ENCODE peak calls at places on chromosome 1, in seven cellular contexts. D is choroid plexus epithelial cell, J is IMR-90, C is left lung, X is HL-60, Y is HFF-Myc, B is endothelial cell. E is an unnamed sample.

GRCh38 chr1:203320546-203321272 is 15.4 kb downstream of the BTG2 start:
- DNase-seq in D (peak; percentile 70), J (peak; percentile 63), C (no peak), X (peak; percentile 94), Y (no peak), B (peak; percentile 54), E (no peak)

GRCh38 chr1:182083851-182084486 is 22.5 kb upstream of the ZNF648 start:
- DNase-seq in D (no peak), J (no peak), C (no peak), X (no peak), Y (no peak), B (no peak), E (no peak)

GRCh38 chr1:1939296-1940122 is 20.4 kb upstream of the TMEM52 start:
- DNase-seq in D (no peak), J (no peak), C (peak; percentile 51), X (no peak), Y (no peak), B (no peak), E (no peak)

GRCh38 chr1:223702735-223703667 is 9.3 kb upstream of the CAPN2 start:
- DNase-seq in D (no peak), J (peak; percentile 80), C (no peak), X (no peak), Y (no peak), B (no peak), E (no peak)

GRCh38 chr1:29245261-29245660 is 8.9 kb downstream of the PTPRU start:
- DNase-seq in D (no peak), J (no peak), C (no peak), X (no peak), Y (no peak), B (no peak), E (no peak)

GRCh38 chr1:153959454-153959853 is 1.0 kb upstream of the CRTC2 start:
- DNase-seq in D (no peak), J (no peak), C (no peak), X (no peak), Y (no peak), B (no peak), E (no peak)

GRCh38 chr1:248858096-248858890 is 592 bp downstream of the ZNF692 start:
- DNase-seq in D (peak; percentile 63), J (peak; percentile 64), C (peak; percentile 92), X (no peak), Y (no peak), B (peak; percentile 75), E (peak; percentile 90)

GRCh38 chr1:192579319-192579738 is 3.8 kb downstream of the RGS1 start:
- DNase-seq in D (peak; percentile 50), J (peak; percentile 28), C (no peak), X (no peak), Y (no peak), B (no peak), E (no peak)

GRCh38 chr1:235910357-235911299 is 43.9 kb upstream of the LYST start:
- DNase-seq in D (peak; percentile 85), J (peak; percentile 97), C (no peak), X (no peak), Y (no peak), B (no peak), E (peak; percentile 88)

DNA sequence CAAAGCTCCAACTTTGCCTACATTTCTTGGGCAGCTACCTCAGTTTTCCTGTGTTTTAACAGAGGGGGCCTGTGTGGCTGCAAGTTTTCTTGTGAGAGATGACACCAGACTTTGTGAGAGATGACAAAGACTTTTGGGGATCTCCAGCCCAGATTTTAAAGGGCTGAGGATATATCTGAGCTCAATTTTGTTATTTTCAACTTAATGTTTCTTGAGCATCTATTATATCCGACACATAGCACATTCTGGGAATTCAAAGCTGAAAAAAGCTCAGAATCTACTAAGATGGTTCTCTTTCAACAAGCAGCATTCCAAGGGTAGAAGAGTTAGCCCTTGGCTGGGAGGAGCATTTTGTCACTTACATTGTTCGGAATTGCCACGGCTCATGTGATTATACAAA is 53.4 kb upstream of the PTGFRN start:
- DNase-seq in D (no peak), J (no peak), C (no peak), X (no peak), Y (no peak), B (no peak), E (no peak)
- TF ChIP-seq CTCF in D (no peak), J (no peak), C (no peak), X (no peak), Y (no peak), B (no peak), E (no peak)

GRCh38 chr1:24864409-24864808 is 65.7 kb downstream of the RUNX3 start:
- DNase-seq in D (no peak), J (no peak), C (no peak), X (no peak), Y (no peak), B (no peak), E (no peak)

GRCh38 chr1:24860841-24861240 is 69.2 kb downstream of the RUNX3 start:
- DNase-seq in D (no peak), J (no peak), C (peak; percentile 67), X (no peak), Y (no peak), B (no peak), E (no peak)

GRCh38 chr1:24859063-24860010 is 70.7 kb downstream of the RUNX3 start:
- DNase-seq in D (no peak), J (no peak), C (no peak), X (no peak), Y (no peak), B (no peak), E (no peak)

GRCh38 chr1:24862775-24863483 is 67.1 kb downstream of the RUNX3 start:
- DNase-seq in D (no peak), J (no peak), C (peak; percentile 68), X (no peak), Y (no peak), B (no peak), E (no peak)

GRCh38 chr1:24861821-24862727 is 68.0 kb downstream of the RUNX3 start:
- DNase-seq in D (peak; percentile 33), J (no peak), C (peak; percentile 75), X (no peak), Y (no peak), B (no peak), E (no peak)
- TF ChIP-seq CTCF in D (peak; percentile 47), J (peak; percentile 11), C (no peak), X (no peak), Y (no peak), B (no peak), E (no peak)

GRCh38 chr1:179253286-179253972 is 24.0 kb upstream of the ABL2 start:
- DNase-seq in D (peak; percentile 20), J (peak; percentile 41), C (no peak), X (no peak), Y (no peak), B (no peak), E (no peak)
- TF ChIP-seq CTCF in D (no peak), J (no peak), C (no peak), X (no peak), Y (no peak), B (no peak), E (no peak)

GRCh38 chr1:145918992-145919939 is 749 bp upstream of the PEX11B start:
- DNase-seq in D (peak; percentile 49), J (peak; percentile 53), C (peak; percentile 95), X (no peak), Y (no peak), B (peak; percentile 40), E (peak; percentile 70)
- TF ChIP-seq CTCF in D (peak; percentile 32), J (no peak), C (no peak), X (no peak), Y (no peak), B (no peak), E (no peak)

DNA sequence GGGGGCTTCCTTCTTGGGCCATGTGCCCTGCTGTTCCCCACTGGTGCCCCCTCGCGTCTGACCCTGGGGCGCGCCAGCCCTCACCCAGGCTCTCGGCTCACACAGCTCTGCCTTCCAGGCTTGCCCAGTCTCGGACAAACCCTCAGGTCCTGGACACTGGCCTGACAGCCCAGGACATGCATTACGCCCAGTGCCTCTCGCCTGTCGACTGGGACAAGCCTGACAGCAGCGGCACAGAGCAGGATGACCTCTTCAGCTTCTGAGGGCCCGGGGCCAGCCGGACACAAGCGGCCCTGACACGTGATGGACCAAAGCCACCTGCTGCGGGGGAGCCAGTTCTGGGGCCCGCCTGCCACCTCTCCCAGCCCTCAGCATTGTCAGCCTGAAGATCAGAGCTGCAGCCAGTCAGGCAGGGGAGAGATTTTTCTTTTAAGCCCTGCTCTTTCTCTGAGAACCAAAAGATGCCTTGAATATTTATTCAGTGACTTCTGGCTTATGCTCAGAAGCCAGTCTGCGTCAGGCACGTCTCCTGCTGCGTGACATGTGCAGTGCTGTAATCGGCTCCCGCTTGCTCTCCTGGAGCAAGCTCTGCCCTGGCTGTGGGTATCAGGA is 23.4 kb downstream of the LDLRAP1 start:
- DNase-seq in D (peak; percentile 97), J (peak; percentile 92), C (no peak), X (no peak), Y (no peak), B (no peak), E (no peak)
- TF ChIP-seq CTCF in D (peak; percentile 26), J (peak; percentile 9), C (no peak), X (no peak), Y (peak; percentile 31), B (no peak), E (no peak)

GRCh38 chr1:214086945-214087344 is 99.2 kb downstream of the PROX1 start:
- DNase-seq in D (no peak), J (no peak), C (no peak), X (no peak), Y (no peak), B (no peak), E (no peak)
- TF ChIP-seq CTCF in D (no peak), J (no peak), C (no peak), X (no peak), Y (no peak), B (no peak), E (no peak)

GRCh38 chr1:102796429-102796828 is 311.9 kb downstream of the COL11A1 start:
- DNase-seq in D (no peak), J (no peak), C (no peak), X (no peak), Y (no peak), B (no peak), E (no peak)

DNA sequence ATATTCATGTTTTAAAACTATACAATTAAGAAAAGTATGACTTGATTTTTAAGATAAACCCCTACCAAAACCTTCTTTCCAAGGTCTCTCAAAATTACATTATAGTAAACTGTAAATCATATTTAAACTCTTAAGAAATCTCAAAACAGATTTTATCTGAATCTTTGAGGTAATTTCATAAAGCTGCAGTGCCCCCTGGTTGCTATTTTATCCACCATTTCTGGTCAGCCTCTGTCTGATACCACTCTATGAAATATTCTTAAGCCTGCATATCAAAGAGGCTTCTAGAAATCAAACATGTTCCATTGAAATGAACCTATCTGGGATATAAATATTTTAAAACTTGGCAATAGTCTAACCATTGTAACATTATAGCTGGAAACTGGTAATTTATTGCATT is 317.3 kb downstream of the COL11A1 start:
- DNase-seq in D (peak; percentile 57), J (no peak), C (no peak), X (no peak), Y (no peak), B (no peak), E (no peak)
- TF ChIP-seq CTCF in D (peak; percentile 59), J (peak; percentile 7), C (no peak), X (no peak), Y (peak; percentile 22), B (no peak), E (no peak)

E was measured in Calu3.